ENCODE peak calls at places on chromosomes 12 and 14, in ten cellular contexts. One of them, this sample, is unnamed.

GRCh38 chr14:100076630-100077029 is 11.4 kb downstream of the EVL start:
- DNase-seq in esophagus squamous epithelium: no peak
- DNase-seq in Calu3: no peak
- DNase-seq in neural crest cell: no peak
- DNase-seq in mucosa of descending colon: no peak
- DNase-seq in bronchial epithelial cell: peak
- DNase-seq in A549: no peak
- DNase-seq in omental fat pad: no peak
- DNase-seq in ovary: peak
- DNase-seq in neural progenitor cell: no peak
- DNase-seq in this sample: no peak

GRCh38 chr12:111056618-111057521 is 136.5 kb upstream of the MYL2 start:
- DNase-seq in A549: no peak
- DNase-seq in Calu3: no peak
- DNase-seq in omental fat pad: no peak
- DNase-seq in ovary: no peak
- DNase-seq in bronchial epithelial cell: peak
- DNase-seq in neural crest cell: no peak
- DNase-seq in neural progenitor cell: no peak
- DNase-seq in esophagus squamous epithelium: no peak
- DNase-seq in mucosa of descending colon: no peak
- DNase-seq in this sample: no peak

GRCh38 chr14:31206536-31207286 is 882 bp downstream of the HECTD1 start:
- DNase-seq in bronchial epithelial cell: no peak
- DNase-seq in neural progenitor cell: peak
- DNase-seq in mucosa of descending colon: peak
- DNase-seq in neural crest cell: peak
- DNase-seq in A549: peak
- DNase-seq in Calu3: peak
- DNase-seq in ovary: peak
- DNase-seq in esophagus squamous epithelium: no peak
- DNase-seq in omental fat pad: no peak
- DNase-seq in this sample: peak

GRCh38 chr12:25653487-25654175 is 100.5 kb upstream of the LMNTD1 start:
- DNase-seq in omental fat pad: no peak
- DNase-seq in ovary: no peak
- DNase-seq in bronchial epithelial cell: no peak
- DNase-seq in esophagus squamous epithelium: no peak
- DNase-seq in A549: no peak
- DNase-seq in neural progenitor cell: no peak
- DNase-seq in neural crest cell: no peak
- DNase-seq in Calu3: no peak
- DNase-seq in mucosa of descending colon: no peak
- DNase-seq in this sample: no peak

GRCh38 chr12:125794401-125794800 is 729.2 kb downstream of the AACS start:
- DNase-seq in neural progenitor cell: no peak
- DNase-seq in omental fat pad: no peak
- DNase-seq in neural crest cell: no peak
- DNase-seq in bronchial epithelial cell: no peak
- DNase-seq in A549: no peak
- DNase-seq in Calu3: no peak
- DNase-seq in ovary: no peak
- DNase-seq in mucosa of descending colon: no peak
- DNase-seq in esophagus squamous epithelium: no peak
- DNase-seq in this sample: no peak

GRCh38 chr12:102959391-102959790 is 1.9 kb downstream of the ASCL1 start:
- DNase-seq in bronchial epithelial cell: no peak
- DNase-seq in neural crest cell: no peak
- DNase-seq in esophagus squamous epithelium: no peak
- DNase-seq in mucosa of descending colon: no peak
- DNase-seq in omental fat pad: no peak
- DNase-seq in A549: no peak
- DNase-seq in Calu3: no peak
- DNase-seq in neural progenitor cell: peak
- DNase-seq in ovary: no peak
- DNase-seq in this sample: no peak

GRCh38 chr12:95532851-95533250 is 18.4 kb downstream of the USP44 start:
- DNase-seq in neural crest cell: no peak
- DNase-seq in mucosa of descending colon: no peak
- DNase-seq in omental fat pad: no peak
- DNase-seq in A549: no peak
- DNase-seq in esophagus squamous epithelium: no peak
- DNase-seq in ovary: no peak
- DNase-seq in bronchial epithelial cell: peak
- DNase-seq in neural progenitor cell: no peak
- DNase-seq in Calu3: no peak
- DNase-seq in this sample: no peak

GRCh38 chr12:57342207-57342691 is 88.6 kb downstream of the R3HDM2 start:
- DNase-seq in ovary: peak
- DNase-seq in A549: peak
- DNase-seq in mucosa of descending colon: no peak
- DNase-seq in omental fat pad: no peak
- DNase-seq in bronchial epithelial cell: no peak
- DNase-seq in Calu3: no peak
- DNase-seq in neural progenitor cell: peak
- DNase-seq in esophagus squamous epithelium: no peak
- DNase-seq in neural crest cell: peak
- DNase-seq in this sample: no peak

GRCh38 chr14:104267895-104268294 is 129.5 kb downstream of the KIF26A start:
- DNase-seq in neural crest cell: no peak
- DNase-seq in mucosa of descending colon: peak
- DNase-seq in Calu3: no peak
- DNase-seq in bronchial epithelial cell: no peak
- DNase-seq in ovary: peak
- DNase-seq in omental fat pad: no peak
- DNase-seq in A549: no peak
- DNase-seq in neural progenitor cell: no peak
- DNase-seq in esophagus squamous epithelium: no peak
- DNase-seq in this sample: no peak

GRCh38 chr12:82740129-82741000 is 53.7 kb downstream of the TMTC2 start:
- DNase-seq in A549: peak
- DNase-seq in omental fat pad: no peak
- DNase-seq in ovary: no peak
- DNase-seq in neural progenitor cell: no peak
- DNase-seq in mucosa of descending colon: no peak
- DNase-seq in neural crest cell: no peak
- DNase-seq in bronchial epithelial cell: peak
- DNase-seq in esophagus squamous epithelium: no peak
- DNase-seq in Calu3: peak
- DNase-seq in this sample: no peak

GRCh38 chr14:94751956-94752355 is 18.0 kb downstream of the GSC start:
- DNase-seq in esophagus squamous epithelium: no peak
- DNase-seq in Calu3: no peak
- DNase-seq in bronchial epithelial cell: no peak
- DNase-seq in ovary: no peak
- DNase-seq in neural progenitor cell: no peak
- DNase-seq in neural crest cell: no peak
- DNase-seq in A549: no peak
- DNase-seq in mucosa of descending colon: no peak
- DNase-seq in omental fat pad: no peak
- DNase-seq in this sample: no peak

DNA sequence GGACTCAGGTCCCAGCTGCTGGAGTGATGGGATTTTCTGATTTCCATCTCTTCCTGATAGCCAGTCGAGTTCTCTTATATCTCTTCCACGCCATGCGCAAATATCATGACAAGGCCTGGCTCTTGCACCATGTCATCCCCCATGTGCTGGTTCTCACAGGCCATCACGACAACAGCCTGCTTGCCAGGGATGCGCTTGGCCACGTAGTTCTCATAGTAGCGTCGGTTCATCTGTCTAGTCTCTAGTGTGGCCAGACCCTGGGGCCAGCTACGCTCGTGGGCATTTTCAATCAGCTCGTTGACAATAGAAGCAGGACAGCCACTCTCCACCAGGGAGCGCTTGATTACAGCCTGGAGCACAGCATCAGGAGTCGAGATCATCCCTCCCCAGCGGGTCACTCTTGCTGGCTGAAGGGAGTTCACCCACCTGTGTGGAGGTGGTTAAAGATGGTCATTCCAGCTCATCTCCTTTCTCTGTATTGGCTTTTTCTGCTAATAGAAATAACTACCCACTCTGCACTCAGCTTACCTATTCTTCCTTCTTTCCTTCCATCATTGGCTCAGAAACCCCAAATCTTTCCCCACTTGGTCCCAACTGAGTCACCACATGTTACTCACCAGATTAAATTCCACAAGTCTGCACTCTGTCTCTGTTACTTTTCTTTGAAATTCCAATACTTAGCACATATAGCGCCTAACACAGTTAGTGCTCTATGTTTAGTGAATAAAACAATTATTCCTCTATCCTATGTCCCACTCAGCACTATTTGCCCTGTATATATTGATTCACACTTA is 15.2 kb downstream of the RNF41 start:
- DNase-seq in neural progenitor cell: peak
- DNase-seq in bronchial epithelial cell: peak
- DNase-seq in esophagus squamous epithelium: no peak
- DNase-seq in neural crest cell: peak
- DNase-seq in ovary: peak
- DNase-seq in omental fat pad: no peak
- DNase-seq in A549: peak
- DNase-seq in mucosa of descending colon: no peak
- DNase-seq in Calu3: peak
- DNase-seq in this sample: no peak
- TF ChIP-seq CTCF in neural progenitor cell: peak
- TF ChIP-seq CTCF in bronchial epithelial cell: peak
- TF ChIP-seq CTCF in esophagus squamous epithelium: peak
- TF ChIP-seq CTCF in neural crest cell: peak
- TF ChIP-seq CTCF in ovary: no peak
- TF ChIP-seq CTCF in omental fat pad: no peak
- TF ChIP-seq CTCF in A549: peak
- TF ChIP-seq CTCF in mucosa of descending colon: peak
- TF ChIP-seq CTCF in Calu3: peak
- TF ChIP-seq CTCF in this sample: peak

GRCh38 chr14:103030741-103031565 is 26.4 kb downstream of the CDC42BPB start:
- DNase-seq in Calu3: no peak
- DNase-seq in mucosa of descending colon: no peak
- DNase-seq in esophagus squamous epithelium: no peak
- DNase-seq in A549: no peak
- DNase-seq in neural progenitor cell: no peak
- DNase-seq in omental fat pad: no peak
- DNase-seq in ovary: no peak
- DNase-seq in bronchial epithelial cell: no peak
- DNase-seq in neural crest cell: no peak
- DNase-seq in this sample: no peak

GRCh38 chr14:103029936-103030335 is 27.4 kb downstream of the CDC42BPB start:
- DNase-seq in esophagus squamous epithelium: no peak
- DNase-seq in bronchial epithelial cell: no peak
- DNase-seq in ovary: no peak
- DNase-seq in mucosa of descending colon: no peak
- DNase-seq in omental fat pad: no peak
- DNase-seq in A549: no peak
- DNase-seq in neural crest cell: no peak
- DNase-seq in neural progenitor cell: no peak
- DNase-seq in Calu3: no peak
- DNase-seq in this sample: no peak

GRCh38 chr14:103031566-103031911 is 25.8 kb downstream of the CDC42BPB start:
- DNase-seq in neural progenitor cell: no peak
- DNase-seq in bronchial epithelial cell: no peak
- DNase-seq in Calu3: no peak
- DNase-seq in A549: no peak
- DNase-seq in neural crest cell: no peak
- DNase-seq in esophagus squamous epithelium: no peak
- DNase-seq in mucosa of descending colon: no peak
- DNase-seq in omental fat pad: no peak
- DNase-seq in ovary: no peak
- DNase-seq in this sample: no peak

GRCh38 chr14:103033744-103034143 is 23.6 kb downstream of the CDC42BPB start:
- DNase-seq in ovary: no peak
- DNase-seq in mucosa of descending colon: no peak
- DNase-seq in neural crest cell: no peak
- DNase-seq in neural progenitor cell: no peak
- DNase-seq in bronchial epithelial cell: no peak
- DNase-seq in esophagus squamous epithelium: no peak
- DNase-seq in omental fat pad: no peak
- DNase-seq in A549: peak
- DNase-seq in Calu3: no peak
- DNase-seq in this sample: no peak

GRCh38 chr14:103031956-103032355 is 25.4 kb downstream of the CDC42BPB start:
- DNase-seq in omental fat pad: no peak
- DNase-seq in neural crest cell: no peak
- DNase-seq in bronchial epithelial cell: no peak
- DNase-seq in neural progenitor cell: peak
- DNase-seq in esophagus squamous epithelium: no peak
- DNase-seq in A549: peak
- DNase-seq in mucosa of descending colon: no peak
- DNase-seq in Calu3: peak
- DNase-seq in ovary: no peak
- DNase-seq in this sample: no peak
- TF ChIP-seq CTCF in omental fat pad: no peak
- TF ChIP-seq CTCF in neural crest cell: no peak
- TF ChIP-seq CTCF in bronchial epithelial cell: no peak
- TF ChIP-seq CTCF in neural progenitor cell: peak
- TF ChIP-seq CTCF in esophagus squamous epithelium: no peak
- TF ChIP-seq CTCF in A549: peak
- TF ChIP-seq CTCF in mucosa of descending colon: no peak
- TF ChIP-seq CTCF in Calu3: peak
- TF ChIP-seq CTCF in ovary: no peak
- TF ChIP-seq CTCF in this sample: peak

GRCh38 chr12:100565987-100566545 is 7.4 kb upstream of the GAS2L3 start:
- DNase-seq in Calu3: no peak
- DNase-seq in omental fat pad: no peak
- DNase-seq in ovary: no peak
- DNase-seq in bronchial epithelial cell: no peak
- DNase-seq in neural progenitor cell: no peak
- DNase-seq in mucosa of descending colon: no peak
- DNase-seq in esophagus squamous epithelium: no peak
- DNase-seq in neural crest cell: no peak
- DNase-seq in A549: no peak
- DNase-seq in this sample: no peak
- TF ChIP-seq CTCF in Calu3: no peak
- TF ChIP-seq CTCF in omental fat pad: no peak
- TF ChIP-seq CTCF in ovary: no peak
- TF ChIP-seq CTCF in bronchial epithelial cell: no peak
- TF ChIP-seq CTCF in neural progenitor cell: no peak
- TF ChIP-seq CTCF in mucosa of descending colon: no peak
- TF ChIP-seq CTCF in esophagus squamous epithelium: no peak
- TF ChIP-seq CTCF in neural crest cell: no peak
- TF ChIP-seq CTCF in A549: no peak
- TF ChIP-seq CTCF in this sample: no peak

GRCh38 chr12:75774309-75775052 is 257.1 kb downstream of the PHLDA1 start:
- DNase-seq in neural progenitor cell: no peak
- DNase-seq in omental fat pad: no peak
- DNase-seq in ovary: no peak
- DNase-seq in Calu3: no peak
- DNase-seq in bronchial epithelial cell: no peak
- DNase-seq in A549: no peak
- DNase-seq in esophagus squamous epithelium: no peak
- DNase-seq in neural crest cell: no peak
- DNase-seq in mucosa of descending colon: no peak
- DNase-seq in this sample: no peak
- TF ChIP-seq CTCF in neural progenitor cell: no peak
- TF ChIP-seq CTCF in omental fat pad: no peak
- TF ChIP-seq CTCF in ovary: no peak
- TF ChIP-seq CTCF in Calu3: no peak
- TF ChIP-seq CTCF in bronchial epithelial cell: no peak
- TF ChIP-seq CTCF in A549: no peak
- TF ChIP-seq CTCF in esophagus squamous epithelium: no peak
- TF ChIP-seq CTCF in neural crest cell: no peak
- TF ChIP-seq CTCF in mucosa of descending colon: no peak
- TF ChIP-seq CTCF in this sample: no peak